ENCODE peak calls at places on chromosome 4, in four cellular contexts. J, N, F and Z are unnamed samples.

GRCh38 chr4:82515705-82516104 is 46.1 kb downstream of the TMEM150C start:
- DNase-seq in J (peak; percentile 18), N (peak; percentile 63), F (no peak), Z (no peak)

GRCh38 chr4:28360681-28361080 is 1500.0 kb downstream of the STIM2 start:
- DNase-seq in J (no peak), N (peak; percentile 52), F (no peak), Z (no peak)

GRCh38 chr4:12507868-12508481 is 976.2 kb downstream of the RAB28 start:
- DNase-seq in J (no peak), N (no peak), F (peak; percentile 17), Z (no peak)

GRCh38 chr4:108849611-108850406 is 87.0 kb upstream of the ETNPPL start:
- DNase-seq in J (peak; percentile 81), N (peak; percentile 80), F (no peak), Z (no peak)

GRCh38 chr4:5137927-5138326 is 86.6 kb downstream of the STK32B start:
- DNase-seq in J (no peak), N (peak; percentile 17), F (no peak), Z (no peak)

GRCh38 chr4:48197643-48198237 is 63.7 kb upstream of the TXK start:
- DNase-seq in J (no peak), N (no peak), F (no peak), Z (no peak)

GRCh38 chr4:10074076-10074766 is 42.4 kb downstream of the WDR1 start:
- DNase-seq in J (no peak), N (no peak), F (no peak), Z (no peak)

GRCh38 chr4:61661960-61662359 is 461.8 kb downstream of the ADGRL3 start:
- DNase-seq in J (no peak), N (no peak), F (no peak), Z (no peak)

GRCh38 chr4:105274504-105274903 is 127.8 kb downstream of the TET2 start:
- DNase-seq in J (no peak), N (no peak), F (no peak), Z (no peak)

GRCh38 chr4:106495498-106495897 is 126.9 kb upstream of the GIMD1 start:
- DNase-seq in J (no peak), N (no peak), F (no peak), Z (no peak)

GRCh38 chr4:7854697-7855370 is 84.8 kb downstream of the AFAP1 start:
- DNase-seq in J (no peak), N (no peak), F (no peak), Z (no peak)

GRCh38 chr4:7855731-7856130 is 83.9 kb downstream of the AFAP1 start:
- DNase-seq in J (no peak), N (no peak), F (no peak), Z (no peak)

GRCh38 chr4:7854211-7854610 is 85.5 kb downstream of the AFAP1 start:
- DNase-seq in J (no peak), N (no peak), F (no peak), Z (no peak)

GRCh38 chr4:7852568-7853185 is 87.0 kb downstream of the AFAP1 start:
- DNase-seq in J (no peak), N (no peak), F (no peak), Z (no peak)

DNA sequence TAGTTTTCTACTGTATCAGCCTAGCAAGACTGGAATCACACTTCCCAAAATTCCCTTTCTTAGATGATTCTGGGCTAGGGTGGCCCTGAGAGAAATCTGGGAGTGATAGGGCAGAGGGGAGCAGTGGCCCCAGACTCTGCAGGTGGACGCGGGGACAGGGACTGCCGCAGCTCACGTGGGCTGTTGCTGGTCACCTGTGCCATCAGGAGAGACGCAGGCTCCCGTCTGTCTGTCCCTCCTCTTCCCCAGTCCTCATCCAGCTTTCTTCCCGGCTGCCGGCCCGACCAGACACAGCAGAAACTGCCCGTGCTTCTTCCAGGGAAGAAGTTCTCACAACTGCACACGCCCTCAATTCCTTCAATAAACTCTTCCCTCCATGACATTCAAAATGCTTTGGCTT is 86.4 kb downstream of the AFAP1 start:
- DNase-seq in J (no peak), N (no peak), F (no peak), Z (no peak)
- H3K4me1 ChIP-seq in J (peaks cover 14% of the 10 kb centered on the region), N (peaks cover 26% of the 10 kb centered on the region), F (no peaks in the 10 kb centered on the region), Z (no peaks in the 10 kb centered on the region)

DNA sequence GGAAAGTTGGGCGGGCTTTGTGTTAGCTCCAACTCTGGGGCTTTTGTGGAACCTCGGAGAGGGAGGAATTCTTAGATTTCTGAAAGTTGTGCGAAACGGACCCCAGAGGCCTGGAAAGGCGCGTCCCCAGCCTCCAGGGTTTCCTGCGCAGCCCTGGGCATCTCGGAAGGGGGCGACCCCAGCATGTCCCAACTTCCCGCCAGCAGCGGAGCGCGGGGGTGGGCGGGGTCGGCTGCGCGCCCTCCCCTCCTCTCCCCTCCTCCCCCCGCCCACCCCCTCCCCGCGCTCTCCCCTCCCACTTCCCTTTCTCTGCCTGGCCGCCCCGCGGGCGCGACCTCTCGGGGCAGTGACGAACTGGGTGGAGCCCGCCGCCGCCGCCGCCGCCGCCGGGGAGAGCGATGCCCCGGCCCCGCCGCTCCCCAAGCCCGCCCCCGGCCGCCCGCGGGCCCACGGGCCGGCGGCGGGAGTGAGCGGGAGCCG is 16.8 kb downstream of the PTTG2 start:
- DNase-seq in J (peak; percentile 76), N (peak; percentile 51), F (peak; percentile 92), Z (peak; percentile 86)
- H4K8ac ChIP-seq in J (peak overlapping the region; percentile 41), N (peak overlapping the region; percentile 85), F (peak overlapping the region; percentile 95), Z (no peak overlapping the region)

GRCh38 chr4:118935819-118936218 is 47.2 kb downstream of the SYNPO2 start:
- DNase-seq in J (no peak), N (no peak), F (no peak), Z (no peak)

GRCh38 chr4:118931791-118932190 is 43.1 kb downstream of the SYNPO2 start:
- DNase-seq in J (no peak), N (peak; percentile 20), F (no peak), Z (no peak)

GRCh38 chr4:118941149-118941548 is 52.5 kb downstream of the SYNPO2 start:
- DNase-seq in J (peak; percentile 78), N (peak; percentile 21), F (no peak), Z (no peak)

GRCh38 chr4:118939169-118939779 is 50.6 kb downstream of the SYNPO2 start:
- DNase-seq in J (no peak), N (no peak), F (no peak), Z (no peak)

DNA sequence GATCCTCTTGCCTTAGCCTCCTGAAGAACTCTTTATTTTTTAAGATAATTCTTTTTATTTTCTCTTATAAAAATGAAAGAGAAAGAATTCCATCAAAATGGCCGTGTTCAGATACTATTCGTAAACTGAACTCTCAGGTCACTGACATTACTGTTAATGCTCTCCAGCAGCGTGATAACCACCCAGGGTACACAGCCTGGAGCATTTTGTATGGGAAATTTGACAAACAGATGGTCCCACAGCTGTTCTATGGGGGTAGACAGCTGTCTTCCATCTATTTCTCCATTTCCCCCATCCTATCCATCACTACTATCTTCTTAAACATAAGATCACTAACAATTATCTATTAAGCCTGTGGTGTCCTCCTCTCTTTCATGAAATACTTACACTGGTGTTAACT is 47.8 kb downstream of the SYNPO2 start:
- DNase-seq in J (no peak), N (no peak), F (no peak), Z (no peak)
- H3K4me1 ChIP-seq in J (no peaks in the 10 kb centered on the region), N (no peaks in the 10 kb centered on the region), F (no peaks in the 10 kb centered on the region), Z (no peaks in the 10 kb centered on the region)

GRCh38 chr4:8548731-8549351 is 31.4 kb upstream of the GPR78 start:
- DNase-seq in J (no peak), N (no peak), F (no peak), Z (no peak)

GRCh38 chr4:8546766-8547107 is 33.5 kb upstream of the GPR78 start:
- DNase-seq in J (no peak), N (no peak), F (no peak), Z (no peak)

GRCh38 chr4:8545439-8545765 is 34.8 kb upstream of the GPR78 start:
- DNase-seq in J (no peak), N (no peak), F (no peak), Z (peak; percentile 23)

GRCh38 chr4:8547912-8548730 is 32.1 kb upstream of the GPR78 start:
- DNase-seq in J (no peak), N (no peak), F (peak; percentile 41), Z (no peak)

GRCh38 chr4:8547108-8547911 is 32.9 kb upstream of the GPR78 start:
- DNase-seq in J (no peak), N (peak; percentile 51), F (peak; percentile 90), Z (peak; percentile 75)
- H4K8ac ChIP-seq in J (no peak overlapping the region), N (no peak overlapping the region), F (no peak overlapping the region), Z (no peak overlapping the region)

GRCh38 chr4:41599192-41599786 is 61.3 kb downstream of the LIMCH1 start:
- DNase-seq in J (no peak), N (no peak), F (no peak), Z (no peak)
- H3K4me1 ChIP-seq in J (no peaks in the 10 kb centered on the region), N (no peaks in the 10 kb centered on the region), F (no peaks in the 10 kb centered on the region), Z (no peaks in the 10 kb centered on the region)

DNA sequence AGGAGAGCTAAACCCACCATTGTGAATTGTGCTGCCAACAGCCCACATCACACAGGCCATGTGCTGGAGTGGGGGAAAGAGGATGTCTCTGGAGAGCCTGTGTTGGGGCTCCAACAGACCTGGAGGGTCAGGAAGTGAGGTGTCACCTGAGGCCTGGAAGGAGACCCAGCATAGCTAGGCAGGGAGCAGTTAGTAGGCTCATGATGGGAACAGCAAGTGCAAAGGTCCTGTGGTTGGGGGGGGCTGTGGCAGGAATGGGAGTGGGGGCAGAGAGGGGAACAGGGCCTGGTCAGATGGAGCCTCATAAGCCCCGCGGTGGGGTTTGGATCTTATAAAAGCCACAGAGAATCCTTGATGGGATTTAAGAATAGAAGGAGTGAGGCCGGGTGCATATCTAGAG is 35.9 kb upstream of the GPR78 start:
- DNase-seq in J (no peak), N (no peak), F (no peak), Z (no peak)
- H4K8ac ChIP-seq in J (no peak overlapping the region), N (no peak overlapping the region), F (no peak overlapping the region), Z (no peak overlapping the region)

GRCh38 chr4:118787844-118788380 is 48.0 kb downstream of the SEC24D start:
- DNase-seq in J (no peak), N (no peak), F (no peak), Z (no peak)

DNA sequence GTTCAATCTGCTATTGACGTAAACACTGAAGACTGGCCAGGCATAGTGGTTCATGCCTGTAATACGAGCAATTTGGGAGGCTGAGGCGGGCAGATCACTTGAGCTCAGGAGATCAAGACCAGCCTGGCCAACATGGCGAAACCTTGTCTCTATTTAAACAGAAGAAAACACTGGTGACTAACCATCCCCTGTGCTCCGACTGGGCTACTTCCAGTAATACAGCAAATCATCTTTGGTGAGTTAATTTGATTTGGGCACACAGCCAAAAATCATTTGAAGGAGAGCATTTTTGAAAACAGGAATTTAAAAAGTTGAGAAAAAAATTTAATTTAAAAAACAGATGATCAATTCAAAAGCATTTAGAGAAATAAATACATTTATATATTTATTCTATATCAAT is 52.0 kb downstream of the SEC24D start:
- DNase-seq in J (no peak), N (peak; percentile 67), F (no peak), Z (no peak)
- H3K4me1 ChIP-seq in J (no peaks in the 10 kb centered on the region), N (peaks cover 2% of the 10 kb centered on the region), F (no peaks in the 10 kb centered on the region), Z (no peaks in the 10 kb centered on the region)

GRCh38 chr4:39825741-39826231 is 127.8 kb downstream of the UBE2K start:
- DNase-seq in J (peak; percentile 70), N (peak; percentile 71), F (peak; percentile 60), Z (no peak)
- H4K8ac ChIP-seq in J (no peak overlapping the region), N (no peak overlapping the region), F (no peak overlapping the region), Z (no peak overlapping the region)